ENCODE peak calls at places on chromosome 12, in seven cellular contexts. L, X, D, Z, Y, U and B are unnamed samples.

GRCh38 chr12:51480978-51481377 is 56.3 kb downstream of the SLC4A8 start:
- DNase-seq in L (no peak), U (no peak), Y (no peak), D (no peak), Z (no peak), X (no peak), B (no peak)

GRCh38 chr12:64673490-64674169 is 63.3 kb downstream of the RASSF3 start:
- DNase-seq in L (no peak), Y (no peak), X (peak), U (no peak), D (no peak), Z (peak), B (no peak)

GRCh38 chr12:65911321-65911720 is 87.0 kb downstream of the HMGA2 start:
- DNase-seq in X (no peak), Y (no peak), L (no peak), Z (peak), D (no peak), U (peak), B (no peak)

GRCh38 chr12:94563261-94563660 is 87.1 kb downstream of the TMCC3 start:
- DNase-seq in Y (no peak), X (no peak), U (no peak), L (no peak), D (no peak), Z (peak), B (no peak)

GRCh38 chr12:50234347-50234746 is 49.0 kb downstream of the LIMA1 start:
- DNase-seq in L (no peak), Y (no peak), X (no peak), Z (no peak), U (no peak), D (no peak), B (no peak)

GRCh38 chr12:124111006-124111405 is 138.0 kb downstream of the ZNF664 start:
- DNase-seq in Y (no peak), Z (no peak), D (no peak), U (no peak), L (no peak), X (no peak), B (no peak)

GRCh38 chr12:68727776-68728175 is 18.2 kb upstream of the SLC35E3 start:
- DNase-seq in U (no peak), L (no peak), Y (no peak), X (no peak), Z (no peak), D (no peak), B (no peak)

GRCh38 chr12:128797119-128798118 is 26.3 kb downstream of the SLC15A4 start:
- DNase-seq in X (no peak), L (peak), D (no peak), U (peak), Z (peak), Y (no peak), B (no peak)

GRCh38 chr12:44342371-44342770 is 506.5 kb downstream of the TMEM117 start:
- DNase-seq in U (no peak), D (no peak), X (no peak), L (no peak), Y (no peak), Z (no peak), B (no peak)

GRCh38 chr12:69106482-69107118 is 132.8 kb upstream of the CPSF6 start:
- DNase-seq in L (no peak), X (no peak), U (no peak), Y (no peak), Z (no peak), D (no peak), B (no peak)

GRCh38 chr12:19960527-19960926 is 407.8 kb upstream of the PDE3A start:
- DNase-seq in Y (no peak), U (no peak), X (no peak), D (no peak), Z (no peak), L (no peak), B (no peak)

GRCh38 chr12:70606001-70606400 is 31.2 kb downstream of the PTPRB start:
- DNase-seq in X (no peak), Y (no peak), U (no peak), Z (no peak), L (no peak), D (no peak), B (no peak)

GRCh38 chr12:7678744-7679143 is 13.0 kb upstream of the APOBEC1 start:
- DNase-seq in X (no peak), L (no peak), U (no peak), D (no peak), Y (no peak), Z (no peak), B (no peak)

GRCh38 chr12:14769462-14769836 is 33.8 kb downstream of the WBP11 start:
- DNase-seq in Z (peak), U (no peak), D (no peak), Y (no peak), X (peak), L (no peak), B (no peak)

GRCh38 chr12:50411051-50411660 is 10.5 kb downstream of the LARP4 start:
- DNase-seq in Z (peak), D (no peak), X (no peak), L (no peak), U (no peak), Y (no peak), B (no peak)

GRCh38 chr12:5309654-5310053 is 122.3 kb upstream of the NTF3 start:
- DNase-seq in X (no peak), Y (no peak), L (no peak), Z (no peak), D (no peak), U (peak), B (no peak)

GRCh38 chr12:131775124-131775903 is 52.9 kb upstream of the MMP17 start:
- DNase-seq in Z (no peak), D (no peak), U (no peak), X (no peak), L (no peak), Y (no peak), B (no peak)

GRCh38 chr12:81075539-81075938 is 2.3 kb upstream of the ACSS3 start:
- DNase-seq in Z (no peak), L (no peak), X (no peak), Y (no peak), U (no peak), D (no peak), B (no peak)

GRCh38 chr12:112685321-112685720 is 106.2 kb upstream of the RPH3A start:
- DNase-seq in Y (no peak), U (no peak), L (no peak), D (no peak), X (no peak), Z (no peak), B (no peak)

GRCh38 chr12:110458756-110459155 is 8.6 kb upstream of the ARPC3 start:
- DNase-seq in U (no peak), Z (no peak), Y (no peak), L (no peak), X (no peak), D (no peak), B (no peak)

GRCh38 chr12:93174048-93174447 is 203.7 kb upstream of the NUDT4 start:
- DNase-seq in X (no peak), D (no peak), L (no peak), Z (peak), U (peak), Y (no peak), B (no peak)

GRCh38 chr12:19507823-19508222 is 68.5 kb downstream of the AEBP2 start:
- DNase-seq in Z (peak), L (no peak), X (no peak), U (peak), D (no peak), Y (no peak), B (no peak)

GRCh38 chr12:100566887-100567637 is 6.4 kb upstream of the GAS2L3 start:
- DNase-seq in Y (no peak), L (no peak), D (no peak), Z (peak), X (no peak), U (no peak), B (no peak)

GRCh38 chr12:77214136-77214535 is 148.8 kb upstream of the E2F7 start:
- DNase-seq in D (no peak), Y (no peak), Z (peak), L (no peak), X (no peak), U (peak), B (no peak)

GRCh38 chr12:16568873-16569272 is 37.1 kb downstream of the LMO3 start:
- DNase-seq in D (no peak), L (no peak), X (no peak), U (no peak), Y (no peak), Z (no peak), B (no peak)

GRCh38 chr12:116975779-116976393 is 65.1 kb downstream of the FBXW8 start:
- DNase-seq in U (no peak), Y (no peak), Z (peak), X (no peak), D (no peak), L (no peak), B (no peak)